ENCODE peak calls at places on chromosome 2, in six cellular contexts. O is SK-N-SH, R is HCT116, U is GM12878, I is K562, N is H1. Y is an unnamed sample.

GRCh38 chr2:186919272-186919671 is 70.3 kb upstream of the ZSWIM2 start:
- DNase-seq in R (peak), I (no peak), N (no peak), O (no peak), U (no peak), Y (no peak)

GRCh38 chr2:217992061-217992460 is 10.7 kb downstream of the TNS1 start:
- DNase-seq in U (no peak), O (no peak), N (no peak), R (no peak), I (no peak), Y (no peak)

GRCh38 chr2:177633111-177633510 is 240.5 kb downstream of the AGPS start:
- DNase-seq in N (no peak), O (no peak), U (no peak), I (no peak), R (no peak), Y (no peak)

GRCh38 chr2:20579866-20580265 is 71.0 kb downstream of the HS1BP3 start:
- DNase-seq in R (no peak), U (peak), I (no peak), O (no peak), N (no peak), Y (no peak)

GRCh38 chr2:238288650-238289573 is 502 bp upstream of the PER2 start:
- DNase-seq in N (peak), U (peak), I (peak), O (peak), R (peak), Y (peak)

GRCh38 chr2:174334278-174334715 is 457 bp upstream of the SP9 start:
- DNase-seq in O (no peak), N (peak), U (no peak), R (no peak), I (no peak), Y (no peak)

GRCh38 chr2:124874226-124874625 is 849.1 kb downstream of the CNTNAP5 start:
- DNase-seq in R (no peak), O (no peak), I (no peak), U (no peak), N (no peak), Y (no peak)

GRCh38 chr2:170298115-170298514 is 120.2 kb downstream of the MYO3B start:
- DNase-seq in N (no peak), U (peak), R (no peak), I (no peak), O (no peak), Y (no peak)

GRCh38 chr2:151262629-151263028 is 966 bp upstream of the RBM43 start:
- DNase-seq in R (no peak), I (peak), O (no peak), U (no peak), N (no peak), Y (no peak)

GRCh38 chr2:121075006-121075545 is 209.9 kb downstream of the TFCP2L1 start:
- DNase-seq in O (peak), N (peak), I (peak), R (peak), U (peak), Y (no peak)

GRCh38 chr2:151338115-151338514 is 19.3 kb upstream of the TNFAIP6 start:
- DNase-seq in R (no peak), N (no peak), I (no peak), U (no peak), O (no peak), Y (no peak)

DNA sequence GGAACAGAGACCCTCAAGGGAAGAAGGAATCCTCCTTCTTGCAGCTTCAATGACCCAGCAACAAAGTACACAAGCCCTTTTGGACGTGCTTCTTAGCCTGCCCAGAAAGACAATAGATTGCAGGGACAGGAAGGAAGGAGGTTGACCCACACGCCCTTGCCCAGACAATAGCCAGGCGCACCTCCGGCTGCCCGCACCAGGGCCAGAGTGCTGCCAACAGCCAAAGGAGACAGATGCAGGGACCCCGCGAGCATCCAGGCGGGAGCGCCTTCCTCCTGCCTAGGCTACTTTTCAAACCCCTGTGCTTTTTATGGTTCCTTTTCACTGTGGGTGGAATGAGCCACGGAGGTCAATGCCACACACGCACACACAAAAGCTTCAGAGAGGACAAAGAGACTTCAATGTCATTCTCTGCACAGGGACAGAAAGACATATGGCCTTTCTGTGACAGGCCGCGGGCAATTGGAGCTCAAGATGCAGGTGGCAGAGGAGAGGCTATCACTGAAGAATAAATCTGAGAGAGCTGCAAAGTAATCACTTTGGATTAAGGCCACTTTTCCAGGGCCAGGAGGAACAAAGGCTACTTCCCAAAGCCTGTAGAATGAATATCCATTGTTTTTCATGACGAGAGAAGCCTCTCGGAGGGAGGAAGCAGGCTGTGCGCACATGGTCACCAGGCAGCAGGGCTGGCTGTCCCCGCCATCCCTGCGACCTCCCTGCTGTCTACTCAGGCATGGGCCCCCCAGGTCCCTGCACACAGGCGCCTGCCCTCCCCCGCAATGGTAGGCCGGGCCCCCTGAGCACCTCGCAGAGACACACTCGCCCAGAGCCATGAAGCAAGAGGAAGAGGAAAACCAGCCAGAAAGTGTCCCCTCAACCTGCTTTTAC is 300.5 kb downstream of the EIPR1 start:
- DNase-seq in N (no peak), O (peak), I (no peak), R (no peak), U (no peak), Y (no peak)
- TF ChIP-seq JUND in N (no peak), O (no peak), I (no peak), R (no peak), U (no peak), Y (no peak)

GRCh38 chr2:191521608-191522208 is 156.2 kb upstream of the NABP1 start:
- DNase-seq in I (peak), R (peak), N (no peak), U (no peak), O (peak), Y (peak)
- TF ChIP-seq JUND in I (no peak), R (no peak), N (no peak), U (no peak), O (no peak), Y (no peak)

GRCh38 chr2:172964511-172964910 is 111.1 kb upstream of the MAP3K20 start:
- DNase-seq in R (no peak), U (no peak), I (no peak), N (no peak), O (no peak), Y (no peak)
- TF ChIP-seq JUND in R (no peak), U (no peak), I (no peak), N (no peak), O (no peak), Y (no peak)

GRCh38 chr2:96147593-96148201 is 2.5 kb upstream of the DUSP2 start:
- DNase-seq in N (no peak), R (no peak), U (no peak), I (no peak), O (peak), Y (no peak)
- TF ChIP-seq JUND in N (no peak), R (no peak), U (no peak), I (no peak), O (no peak), Y (no peak)

DNA sequence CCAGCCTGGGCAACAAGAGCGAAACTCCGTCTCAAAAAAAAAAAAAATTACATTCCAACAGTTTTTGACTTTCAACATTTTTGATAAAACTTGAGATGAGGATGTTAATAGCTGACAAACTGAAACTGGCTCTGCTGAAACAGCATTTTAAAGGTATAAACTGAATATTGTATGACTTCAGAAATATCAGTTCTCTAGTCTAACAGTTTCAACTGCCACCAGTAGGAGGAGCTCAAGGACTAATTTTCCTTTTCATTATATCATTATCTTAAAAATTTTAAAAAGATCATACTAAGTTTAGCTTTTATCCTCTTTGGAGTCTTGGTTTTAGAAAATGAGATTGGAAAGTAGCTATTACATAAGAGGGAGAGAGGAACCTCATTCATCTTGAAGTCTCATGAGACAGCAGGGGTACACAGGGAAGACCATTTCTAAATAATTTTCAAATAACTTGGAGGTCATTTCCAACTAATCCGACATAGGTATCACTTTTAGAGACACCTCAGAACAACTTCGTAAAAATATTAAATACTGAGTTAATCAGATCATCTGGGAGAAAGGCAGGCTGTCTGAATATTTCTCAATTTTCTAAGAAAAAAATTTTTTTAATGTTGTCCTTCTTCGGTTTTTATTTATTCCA is 37.6 kb upstream of the MCM6 start:
- DNase-seq in I (peak), O (peak), R (peak), U (no peak), N (no peak), Y (peak)
- TF ChIP-seq JUND in I (no peak), O (no peak), R (no peak), U (no peak), N (no peak), Y (no peak)

GRCh38 chr2:86097913-86098312 is 7.8 kb downstream of the POLR1A start:
- DNase-seq in N (no peak), U (no peak), I (no peak), O (no peak), R (no peak), Y (no peak)
- TF ChIP-seq JUND in N (no peak), U (no peak), I (no peak), O (no peak), R (no peak), Y (no peak)

Y was measured in T47D.